ENCODE peak calls at places on chromosomes 16 and 17, in six cellular contexts. One of them, this sample, is unnamed.
A peak's percentile ranks its signal among the peaks of the same experiment; 100 is the strongest.

GRCh38 chr17:6286239-6286638 is 148.7 kb downstream of the AIPL1 start:
- DNase-seq in GM12878: no peak
- DNase-seq in H1: peak; percentile 23
- DNase-seq in K562: peak; percentile 37
- DNase-seq in HCT116: peak; percentile 40
- DNase-seq in IMR-90: no peak
- DNase-seq in this sample: no peak

GRCh38 chr17:6555331-6556120 is 829 bp downstream of the PITPNM3 start:
- DNase-seq in K562: no peak
- DNase-seq in GM12878: no peak
- DNase-seq in IMR-90: peak; percentile 39
- DNase-seq in HCT116: no peak
- DNase-seq in H1: no peak
- DNase-seq in this sample: no peak

GRCh38 chr16:4139968-4140367 is 23.7 kb upstream of the ADCY9 start:
- DNase-seq in H1: no peak
- DNase-seq in GM12878: no peak
- DNase-seq in IMR-90: no peak
- DNase-seq in K562: no peak
- DNase-seq in HCT116: no peak
- DNase-seq in this sample: no peak

GRCh38 chr17:66306413-66306812 is 4.0 kb downstream of the PRKCA start:
- DNase-seq in GM12878: no peak
- DNase-seq in K562: no peak
- DNase-seq in IMR-90: peak; percentile 73
- DNase-seq in HCT116: no peak
- DNase-seq in H1: no peak
- DNase-seq in this sample: no peak

GRCh38 chr17:55273579-55274370 is 9.0 kb downstream of the HLF start:
- DNase-seq in HCT116: no peak
- DNase-seq in GM12878: no peak
- DNase-seq in IMR-90: no peak
- DNase-seq in H1: no peak
- DNase-seq in K562: no peak
- DNase-seq in this sample: no peak

GRCh38 chr16:48361540-48361939 is 23.7 kb downstream of the SIAH1 start:
- DNase-seq in H1: no peak
- DNase-seq in IMR-90: no peak
- DNase-seq in K562: no peak
- DNase-seq in GM12878: no peak
- DNase-seq in HCT116: no peak
- DNase-seq in this sample: no peak

GRCh38 chr16:8720080-8720966 is 45.9 kb downstream of the ABAT start:
- DNase-seq in IMR-90: no peak
- DNase-seq in GM12878: no peak
- DNase-seq in H1: no peak
- DNase-seq in HCT116: no peak
- DNase-seq in K562: no peak
- DNase-seq in this sample: no peak

GRCh38 chr17:4600563-4600962 is 16.2 kb downstream of the SMTNL2 start:
- DNase-seq in GM12878: no peak
- DNase-seq in H1: no peak
- DNase-seq in K562: no peak
- DNase-seq in IMR-90: no peak
- DNase-seq in HCT116: no peak
- DNase-seq in this sample: no peak

GRCh38 chr16:84687715-84688114 is 12.1 kb upstream of the USP10 start:
- DNase-seq in H1: no peak
- DNase-seq in IMR-90: peak; percentile 96
- DNase-seq in HCT116: no peak
- DNase-seq in GM12878: peak; percentile 76
- DNase-seq in K562: no peak
- DNase-seq in this sample: no peak

GRCh38 chr17:55264273-55264639 is 504 bp upstream of the HLF start:
- DNase-seq in K562: no peak
- DNase-seq in GM12878: no peak
- DNase-seq in H1: no peak
- DNase-seq in IMR-90: no peak
- DNase-seq in HCT116: no peak
- DNase-seq in this sample: no peak

GRCh38 chr16:528111-529011 is 849 bp downstream of the CAPN15 start:
- DNase-seq in H1: no peak
- DNase-seq in GM12878: no peak
- DNase-seq in K562: peak; percentile 65
- DNase-seq in IMR-90: peak; percentile 61
- DNase-seq in HCT116: no peak
- DNase-seq in this sample: peak; percentile 36

GRCh38 chr17:42475121-42475520 is 16.4 kb downstream of the ATP6V0A1 start:
- DNase-seq in IMR-90: no peak
- DNase-seq in H1: no peak
- DNase-seq in GM12878: no peak
- DNase-seq in HCT116: no peak
- DNase-seq in K562: no peak
- DNase-seq in this sample: no peak

GRCh38 chr16:17555176-17555575 is 84.4 kb upstream of the XYLT1 start:
- DNase-seq in HCT116: no peak
- DNase-seq in K562: no peak
- DNase-seq in IMR-90: peak; percentile 83
- DNase-seq in GM12878: no peak
- DNase-seq in H1: no peak
- DNase-seq in this sample: no peak

GRCh38 chr16:29256501-29256981 is 150.0 kb downstream of the NPIPB11 start:
- DNase-seq in K562: no peak
- DNase-seq in IMR-90: no peak
- DNase-seq in H1: no peak
- DNase-seq in HCT116: no peak
- DNase-seq in GM12878: no peak
- DNase-seq in this sample: no peak

GRCh38 chr17:37212184-37212583 is 163.6 kb upstream of the C17orf78 start:
- DNase-seq in HCT116: no peak
- DNase-seq in IMR-90: no peak
- DNase-seq in GM12878: no peak
- DNase-seq in K562: no peak
- DNase-seq in H1: no peak
- DNase-seq in this sample: no peak

GRCh38 chr17:3913531-3914318 is 2.5 kb downstream of the P2RX1 start:
- DNase-seq in H1: peak; percentile 58
- DNase-seq in K562: peak; percentile 69
- DNase-seq in IMR-90: peak; percentile 76
- DNase-seq in HCT116: peak; percentile 54
- DNase-seq in GM12878: peak; percentile 56
- DNase-seq in this sample: peak; percentile 91

GRCh38 chr17:81346090-81346907 is 49.0 kb upstream of the BAHCC1 start:
- DNase-seq in IMR-90: peak; percentile 94
- DNase-seq in H1: no peak
- DNase-seq in K562: peak; percentile 94
- DNase-seq in GM12878: peak; percentile 45
- DNase-seq in HCT116: peak; percentile 93
- DNase-seq in this sample: peak; percentile 97

GRCh38 chr17:4902540-4902939 is 358 bp downstream of the CHRNE start:
- DNase-seq in HCT116: no peak
- DNase-seq in IMR-90: no peak
- DNase-seq in GM12878: no peak
- DNase-seq in H1: no peak
- DNase-seq in K562: no peak
- DNase-seq in this sample: no peak

GRCh38 chr17:80849119-80849518 is 142.5 kb upstream of the CHMP6 start:
- DNase-seq in H1: no peak
- DNase-seq in IMR-90: no peak
- DNase-seq in HCT116: no peak
- DNase-seq in GM12878: no peak
- DNase-seq in K562: no peak
- DNase-seq in this sample: no peak

GRCh38 chr16:60217787-60218186 is 1483.7 kb upstream of the GOT2 start:
- DNase-seq in GM12878: no peak
- DNase-seq in H1: no peak
- DNase-seq in K562: no peak
- DNase-seq in HCT116: no peak
- DNase-seq in IMR-90: no peak
- DNase-seq in this sample: no peak

GRCh38 chr17:68433911-68434503 is 23.3 kb downstream of the WIPI1 start:
- DNase-seq in H1: no peak
- DNase-seq in GM12878: no peak
- DNase-seq in K562: no peak
- DNase-seq in IMR-90: no peak
- DNase-seq in HCT116: no peak
- DNase-seq in this sample: no peak

GRCh38 chr17:16243811-16244567 is 27.0 kb downstream of the PIGL start:
- DNase-seq in H1: peak; percentile 10
- DNase-seq in IMR-90: peak; percentile 8
- DNase-seq in HCT116: no peak
- DNase-seq in GM12878: no peak
- DNase-seq in K562: peak; percentile 58
- DNase-seq in this sample: no peak

GRCh38 chr17:57138956-57139576 is 54.0 kb downstream of the AKAP1 start:
- DNase-seq in H1: no peak
- DNase-seq in K562: no peak
- DNase-seq in GM12878: no peak
- DNase-seq in IMR-90: peak; percentile 22
- DNase-seq in HCT116: no peak
- DNase-seq in this sample: no peak

GRCh38 chr17:8359769-8360168 is 16.7 kb downstream of the KRABD2 start:
- DNase-seq in K562: peak; percentile 47
- DNase-seq in HCT116: no peak
- DNase-seq in IMR-90: peak; percentile 96
- DNase-seq in H1: no peak
- DNase-seq in GM12878: no peak
- DNase-seq in this sample: no peak

GRCh38 chr16:80573700-80574120 is 32.9 kb downstream of the DYNLRB2 start:
- DNase-seq in K562: no peak
- DNase-seq in HCT116: no peak
- DNase-seq in H1: no peak
- DNase-seq in IMR-90: no peak
- DNase-seq in GM12878: no peak
- DNase-seq in this sample: no peak

GRCh38 chr16:48366165-48367093 is 18.8 kb downstream of the SIAH1 start:
- DNase-seq in IMR-90: peak; percentile 90
- DNase-seq in GM12878: peak; percentile 68
- DNase-seq in HCT116: peak; percentile 80
- DNase-seq in H1: no peak
- DNase-seq in K562: peak; percentile 17
- DNase-seq in this sample: peak; percentile 69

GRCh38 chr17:82828875-82829487 is 10.8 kb downstream of the ZNF750 start:
- DNase-seq in HCT116: no peak
- DNase-seq in H1: no peak
- DNase-seq in GM12878: no peak
- DNase-seq in IMR-90: no peak
- DNase-seq in K562: no peak
- DNase-seq in this sample: no peak

GRCh38 chr17:9928601-9929341 is 23.7 kb upstream of the RCVRN start:
- DNase-seq in IMR-90: peak; percentile 96
- DNase-seq in K562: peak; percentile 12
- DNase-seq in H1: peak; percentile 41
- DNase-seq in HCT116: peak; percentile 66
- DNase-seq in GM12878: no peak
- DNase-seq in this sample: peak; percentile 87

GRCh38 chr16:15494231-15494630 is 59.8 kb downstream of the BMERB1 start:
- DNase-seq in GM12878: no peak
- DNase-seq in HCT116: peak; percentile 92
- DNase-seq in IMR-90: peak; percentile 56
- DNase-seq in K562: no peak
- DNase-seq in H1: no peak
- DNase-seq in this sample: no peak
- TF ChIP-seq CEBPB in GM12878: no peak
- TF ChIP-seq CEBPB in HCT116: peak; percentile 96
- TF ChIP-seq CEBPB in IMR-90: peak; percentile 19
- TF ChIP-seq CEBPB in K562: no peak
- TF ChIP-seq CEBPB in H1: no peak
- TF ChIP-seq CEBPB in this sample: peak; percentile 74

DNA sequence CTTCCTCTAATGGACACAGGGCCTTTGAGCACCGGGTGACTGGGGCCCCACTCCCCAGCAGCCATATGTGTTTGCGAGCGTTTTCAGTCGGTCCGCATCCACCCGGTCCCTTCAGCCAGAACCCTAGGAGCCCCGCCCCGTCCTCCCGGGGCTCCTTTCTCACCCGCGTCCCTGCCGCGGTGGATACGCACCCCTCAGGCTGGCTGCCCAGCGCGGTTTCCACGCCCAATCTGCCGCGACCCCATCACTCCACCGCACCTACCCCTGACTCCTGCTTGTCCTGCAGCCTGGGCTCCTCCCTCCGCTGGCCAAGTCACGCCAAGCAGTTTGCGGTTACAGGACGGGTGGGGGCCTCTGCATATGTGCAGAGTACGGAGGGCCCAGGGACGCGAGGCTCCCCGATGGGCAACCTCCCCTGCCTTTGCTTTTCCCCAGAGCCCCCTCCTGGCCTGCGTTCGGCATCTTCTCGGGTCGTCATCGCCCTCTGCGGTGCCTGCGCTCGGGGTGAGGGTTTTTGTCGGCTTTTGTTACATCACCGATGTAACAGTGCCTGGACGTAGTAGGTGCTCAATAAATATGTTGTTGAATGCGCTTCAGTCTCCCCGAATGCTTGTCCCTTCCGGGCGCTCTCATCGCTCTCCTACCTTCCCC is 984 bp upstream of the TTYH2 start:
- DNase-seq in K562: peak; percentile 40
- DNase-seq in HCT116: no peak
- DNase-seq in GM12878: no peak
- DNase-seq in H1: no peak
- DNase-seq in IMR-90: no peak
- DNase-seq in this sample: no peak
- TF ChIP-seq CEBPB in K562: no peak
- TF ChIP-seq CEBPB in HCT116: no peak
- TF ChIP-seq CEBPB in GM12878: no peak
- TF ChIP-seq CEBPB in H1: no peak
- TF ChIP-seq CEBPB in IMR-90: no peak
- TF ChIP-seq CEBPB in this sample: no peak

GRCh38 chr17:71423871-71424546 is 696.8 kb upstream of the SOX9 start:
- DNase-seq in IMR-90: peak; percentile 76
- DNase-seq in K562: no peak
- DNase-seq in HCT116: peak; percentile 98
- DNase-seq in H1: no peak
- DNase-seq in GM12878: no peak
- DNase-seq in this sample: no peak
- TF ChIP-seq CEBPB in IMR-90: peak; percentile 4
- TF ChIP-seq CEBPB in K562: no peak
- TF ChIP-seq CEBPB in HCT116: peak; percentile 94
- TF ChIP-seq CEBPB in H1: no peak
- TF ChIP-seq CEBPB in GM12878: no peak
- TF ChIP-seq CEBPB in this sample: no peak

GRCh38 chr16:69520413-69520799 is 45.4 kb upstream of the NFAT5 start:
- DNase-seq in HCT116: no peak
- DNase-seq in GM12878: no peak
- DNase-seq in K562: no peak
- DNase-seq in IMR-90: no peak
- DNase-seq in H1: no peak
- DNase-seq in this sample: no peak

GRCh38 chr16:69522041-69522578 is 43.7 kb upstream of the NFAT5 start:
- DNase-seq in IMR-90: no peak
- DNase-seq in K562: no peak
- DNase-seq in HCT116: no peak
- DNase-seq in H1: no peak
- DNase-seq in GM12878: no peak
- DNase-seq in this sample: no peak

GRCh38 chr16:69520800-69521602 is 44.8 kb upstream of the NFAT5 start:
- DNase-seq in GM12878: peak; percentile 65
- DNase-seq in K562: no peak
- DNase-seq in IMR-90: no peak
- DNase-seq in HCT116: no peak
- DNase-seq in H1: no peak
- DNase-seq in this sample: no peak

GRCh38 chr16:69522732-69523404 is 42.9 kb upstream of the NFAT5 start:
- DNase-seq in GM12878: no peak
- DNase-seq in IMR-90: no peak
- DNase-seq in HCT116: peak; percentile 90
- DNase-seq in H1: no peak
- DNase-seq in K562: peak; percentile 88
- DNase-seq in this sample: peak; percentile 65

GRCh38 chr16:69523571-69523970 is 42.2 kb upstream of the NFAT5 start:
- DNase-seq in HCT116: no peak
- DNase-seq in K562: no peak
- DNase-seq in H1: no peak
- DNase-seq in IMR-90: no peak
- DNase-seq in GM12878: no peak
- DNase-seq in this sample: no peak
- TF ChIP-seq CEBPB in HCT116: no peak
- TF ChIP-seq CEBPB in K562: no peak
- TF ChIP-seq CEBPB in H1: no peak
- TF ChIP-seq CEBPB in IMR-90: no peak
- TF ChIP-seq CEBPB in GM12878: no peak
- TF ChIP-seq CEBPB in this sample: no peak

This sample was measured in A549.